ENCODE peak calls at places on chromosomes 1 and 21, in four cellular contexts. B is HepG2, H is K562, W is WTC11. K is an unnamed sample.

GRCh38 chr21:38440746-38441145 is 57.5 kb downstream of the ERG start:
- DNase-seq in B (peak; percentile 18), H (peak; percentile 34), W (no peak), K (no peak)

GRCh38 chr1:54218883-54219687 is 19.1 kb downstream of the MRPL37 start:
- DNase-seq in B (no peak), H (no peak), W (no peak), K (no peak)

GRCh38 chr1:18108313-18109057 is 887 bp downstream of the IGSF21 start:
- DNase-seq in B (no peak), H (no peak), W (no peak), K (no peak)

GRCh38 chr1:41496080-41497055 is 11.9 kb upstream of the EDN2 start:
- DNase-seq in B (peak; percentile 26), H (peak; percentile 89), W (peak; percentile 85), K (peak; percentile 80)

GRCh38 chr1:29211086-29212030 is 19.4 kb downstream of the MECR start:
- DNase-seq in B (no peak), H (no peak), W (no peak), K (no peak)

GRCh38 chr21:35528109-35529042 is 479.3 kb upstream of the RUNX1 start:
- DNase-seq in B (no peak), H (peak; percentile 24), W (no peak), K (no peak)

GRCh38 chr1:44664730-44665370 is 9.4 kb downstream of the TMEM53 start:
- DNase-seq in B (no peak), H (no peak), W (no peak), K (no peak)

GRCh38 chr1:47519971-47520370 is 82.1 kb downstream of the FOXD2 start:
- DNase-seq in B (no peak), H (no peak), W (no peak), K (no peak)

GRCh38 chr1:36486436-36487335 is 4.0 kb upstream of the CSF3R start:
- DNase-seq in B (peak; percentile 98), H (peak; percentile 48), W (no peak), K (no peak)

GRCh38 chr1:53638641-53639035 is 100.3 kb downstream of the GLIS1 start:
- DNase-seq in B (no peak), H (no peak), W (peak; percentile 1), K (no peak)

GRCh38 chr21:46180079-46180722 is 4.1 kb downstream of the SPATC1L start:
- DNase-seq in B (no peak), H (peak; percentile 63), W (no peak), K (no peak)

GRCh38 chr21:39366563-39366962 is 17.7 kb upstream of the HMGN1 start:
- DNase-seq in B (no peak), H (no peak), W (no peak), K (no peak)

GRCh38 chr1:25568090-25568833 is 24.9 kb downstream of the LDLRAP1 start:
- DNase-seq in B (no peak), H (no peak), W (peak; percentile 75), K (no peak)

GRCh38 chr1:226882631-226883409 is 12.4 kb downstream of the PSEN2 start:
- DNase-seq in B (no peak), H (no peak), W (no peak), K (no peak)

GRCh38 chr1:115782571-115783281 is 14.2 kb upstream of the CASQ2 start:
- DNase-seq in B (no peak), H (no peak), W (no peak), K (no peak)

GRCh38 chr1:52978045-52978444 is 51.0 kb downstream of the SCP2 start:
- DNase-seq in B (no peak), H (no peak), W (no peak), K (no peak)

GRCh38 chr21:28834335-28835238 is 158.1 kb downstream of the LTN1 start:
- DNase-seq in B (no peak), H (peak; percentile 10), W (no peak), K (no peak)

GRCh38 chr1:2173546-2174347 is 20.8 kb downstream of the FAAP20 start:
- DNase-seq in B (no peak), H (no peak), W (no peak), K (no peak)

GRCh38 chr1:45573231-45573804 is 10.5 kb upstream of the NASP start:
- DNase-seq in B (no peak), H (peak; percentile 75), W (peak; percentile 59), K (no peak)

GRCh38 chr1:35884934-35885333 is 1.9 kb downstream of the AGO1 start:
- DNase-seq in B (no peak), H (peak; percentile 34), W (no peak), K (no peak)

GRCh38 chr1:152533327-152533938 is 19.2 kb downstream of the CRCT1 start:
- DNase-seq in B (peak; percentile 48), H (peak; percentile 61), W (peak; percentile 22), K (peak; percentile 66)

GRCh38 chr1:235079443-235079967 is 49.1 kb downstream of the TOMM20 start:
- DNase-seq in B (peak; percentile 71), H (no peak), W (no peak), K (no peak)

GRCh38 chr1:86018311-86018923 is 138.2 kb downstream of the COL24A1 start:
- DNase-seq in B (peak; percentile 10), H (peak; percentile 21), W (peak; percentile 13), K (peak; percentile 39)

GRCh38 chr1:246012271-246012854 is 494.7 kb downstream of the SMYD3 start:
- DNase-seq in B (peak; percentile 34), H (peak; percentile 72), W (no peak), K (peak; percentile 36)

GRCh38 chr1:157948547-157949152 is 44.8 kb upstream of the KIRREL1 start:
- DNase-seq in B (peak; percentile 13), H (peak; percentile 32), W (peak; percentile 59), K (peak; percentile 53)

GRCh38 chr1:173062156-173062938 is 11.6 kb upstream of the TNFSF18 start:
- DNase-seq in B (peak; percentile 2), H (no peak), W (no peak), K (no peak)
- TF ChIP-seq ELF4 in B (no peak), H (no peak), W (no peak), K (no peak)

GRCh38 chr1:31708324-31708723 is 4.5 kb upstream of the COL16A1 start:
- DNase-seq in B (no peak), H (no peak), W (no peak), K (no peak)
- TF ChIP-seq ELF4 in B (no peak), H (no peak), W (no peak), K (no peak)

DNA sequence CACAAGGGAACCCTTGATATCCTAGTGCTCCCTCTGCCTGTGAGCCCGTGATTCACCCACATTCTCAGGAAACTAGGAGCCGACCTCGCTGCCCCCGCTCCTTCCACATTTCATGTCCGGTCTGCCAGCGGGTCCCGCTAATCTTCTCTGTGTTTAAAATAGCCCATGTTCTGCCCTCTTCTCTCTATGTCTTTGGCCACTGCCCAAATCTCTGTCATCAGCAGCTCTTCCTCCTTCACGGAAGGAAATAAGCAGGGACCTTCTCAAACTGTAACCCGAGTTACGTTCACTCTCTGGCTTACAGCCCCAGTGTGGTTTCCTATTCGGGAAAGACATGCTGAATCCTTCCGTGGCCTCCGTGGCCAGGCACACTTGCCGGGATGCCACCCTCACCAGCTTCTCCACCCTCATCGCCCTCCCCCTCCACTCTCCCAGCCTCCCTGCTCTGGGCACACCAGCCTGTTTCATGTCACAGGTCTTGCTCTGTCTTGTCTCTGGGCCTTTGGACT is 21.1 kb upstream of the UBXN10 start:
- DNase-seq in B (no peak), H (no peak), W (no peak), K (no peak)
- TF ChIP-seq ELF4 in B (no peak), H (no peak), W (no peak), K (no peak)

GRCh38 chr1:30286241-30286983 is 437.0 kb downstream of the MATN1 start:
- DNase-seq in B (no peak), H (no peak), W (no peak), K (no peak)
- TF ChIP-seq ELF4 in B (no peak), H (no peak), W (no peak), K (no peak)

GRCh38 chr1:151067185-151067584 is 3.4 kb upstream of the GABPB2 start:
- DNase-seq in B (no peak), H (no peak), W (no peak), K (no peak)
- TF ChIP-seq ELF4 in B (no peak), H (no peak), W (no peak), K (no peak)

GRCh38 chr1:156253634-156254033 is 5.8 kb upstream of the PAQR6 start:
- DNase-seq in B (no peak), H (no peak), W (no peak), K (no peak)
- TF ChIP-seq ELF4 in B (no peak), H (no peak), W (no peak), K (no peak)

GRCh38 chr1:97761637-97762036 is 159.2 kb downstream of the DPYD start:
- DNase-seq in B (no peak), H (no peak), W (no peak), K (no peak)

GRCh38 chr1:97759078-97759477 is 161.8 kb downstream of the DPYD start:
- DNase-seq in B (no peak), H (no peak), W (no peak), K (no peak)

DNA sequence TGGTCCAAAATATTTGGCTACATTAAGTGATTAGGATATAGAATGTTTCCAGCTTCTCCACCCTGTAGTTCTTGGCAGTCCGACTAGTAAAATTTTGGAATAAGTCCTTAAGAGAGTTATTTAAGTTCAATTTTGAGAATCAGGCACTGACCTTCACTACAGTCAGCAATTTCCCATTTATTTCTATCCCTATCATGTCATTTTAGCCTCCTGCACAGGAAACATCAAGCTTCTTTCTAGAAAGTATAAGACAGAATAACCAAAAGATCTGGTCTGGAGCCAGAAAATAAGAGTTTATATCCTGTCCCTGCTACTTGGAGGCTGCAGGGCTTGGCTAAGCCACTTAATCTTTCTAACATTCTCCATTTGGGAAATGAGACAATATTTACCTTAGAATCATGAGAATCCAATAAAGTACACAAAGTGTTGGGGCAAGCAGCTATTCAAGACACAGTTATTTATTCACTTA is 162.2 kb downstream of the DPYD start:
- DNase-seq in B (no peak), H (no peak), W (no peak), K (no peak)
- TF ChIP-seq ELF4 in B (no peak), H (no peak), W (no peak), K (no peak)

DNA sequence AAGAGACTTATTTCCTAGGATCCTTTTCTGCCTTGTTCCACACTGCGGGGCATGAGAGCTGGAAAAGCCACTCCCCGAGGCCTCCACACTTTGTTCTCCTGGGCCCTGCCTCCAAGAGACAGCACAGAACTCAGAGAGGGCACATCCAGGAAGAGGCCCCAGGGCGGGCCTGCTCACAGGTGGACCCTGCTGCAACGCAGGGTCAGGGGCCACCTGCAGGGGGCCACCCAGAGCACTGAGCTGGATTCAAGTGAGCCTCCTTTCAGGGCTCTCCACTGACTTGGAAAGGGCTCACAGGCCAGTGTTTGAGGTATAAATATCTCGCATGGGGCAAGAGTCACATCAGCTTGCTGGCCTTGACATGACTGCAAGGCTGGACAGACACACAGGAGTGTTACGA is 4.8 kb downstream of the RGS16 start:
- DNase-seq in B (no peak), H (peak; percentile 57), W (peak; percentile 64), K (no peak)
- TF ChIP-seq ELF4 in B (no peak), H (no peak), W (no peak), K (no peak)

GRCh38 chr1:106254748-106255147 is 801.7 kb upstream of the PRMT6 start:
- DNase-seq in B (no peak), H (no peak), W (no peak), K (no peak)
- TF ChIP-seq ELF4 in B (no peak), H (no peak), W (no peak), K (no peak)

K was measured in HEK293T.